ENCODE peak calls at places on chromosomes 16 and 17, in six cellular contexts. G, Y, N, M, S and E are unnamed samples.

GRCh38 chr16:81599034-81599744 is 154.6 kb downstream of the CMIP start:
- DNase-seq in Y (no peak), G (no peak), M (no peak), N (no peak), S (peak), E (no peak)

GRCh38 chr16:22035094-22035675 is 27.3 kb downstream of the MOSMO start:
- DNase-seq in N (no peak), G (no peak), S (no peak), Y (no peak), M (peak), E (no peak)

GRCh38 chr16:57873218-57873617 is 70.9 kb upstream of the KIFC3 start:
- DNase-seq in Y (peak), M (no peak), S (no peak), G (no peak), N (no peak), E (no peak)

GRCh38 chr16:31397101-31397660 is 4.0 kb downstream of the ITGAD start:
- DNase-seq in Y (no peak), S (no peak), N (no peak), M (no peak), G (no peak), E (no peak)

GRCh38 chr16:13064821-13065220 is 163.4 kb downstream of the SHISA9 start:
- DNase-seq in S (no peak), M (no peak), Y (no peak), N (no peak), G (no peak), E (no peak)

GRCh38 chr17:17874478-17874877 is 37.7 kb upstream of the SREBF1 start:
- DNase-seq in Y (no peak), M (no peak), N (no peak), S (no peak), G (no peak), E (no peak)

GRCh38 chr17:76585048-76585648 is 512 bp downstream of the ST6GALNAC2 start:
- DNase-seq in M (no peak), G (no peak), N (no peak), Y (peak), S (no peak), E (no peak)

GRCh38 chr16:9499921-9500593 is 408.6 kb downstream of the HAPSTR1 start:
- DNase-seq in S (no peak), G (no peak), M (no peak), Y (peak), N (no peak), E (no peak)

GRCh38 chr17:80913928-80914821 is 77.5 kb upstream of the CHMP6 start:
- DNase-seq in N (no peak), S (no peak), M (no peak), G (no peak), Y (no peak), E (no peak)

GRCh38 chr16:64147941-64148340 is 973.9 kb downstream of the CDH11 start:
- DNase-seq in M (no peak), N (no peak), G (no peak), S (no peak), Y (no peak), E (no peak)

GRCh38 chr16:75742424-75743047 is 16.2 kb upstream of the CPHXL start:
- DNase-seq in Y (no peak), N (no peak), G (no peak), M (no peak), S (no peak), E (no peak)

GRCh38 chr17:44398692-44399691 is 9.5 kb upstream of the ITGA2B start:
- DNase-seq in G (no peak), S (no peak), N (no peak), M (no peak), Y (peak), E (no peak)

GRCh38 chr17:78357687-78358537 is 2.0 kb downstream of the SOCS3 start:
- DNase-seq in S (no peak), G (no peak), N (no peak), M (no peak), Y (no peak), E (no peak)

GRCh38 chr16:21263640-21264211 is 14.4 kb downstream of the CRYM start:
- DNase-seq in S (peak), N (peak), Y (no peak), M (peak), G (peak), E (no peak)

GRCh38 chr17:12296120-12296727 is 275.5 kb downstream of the MAP2K4 start:
- DNase-seq in M (no peak), N (no peak), S (no peak), G (no peak), Y (peak), E (no peak)

GRCh38 chr17:58331815-58332719 is 3.5 kb upstream of the TSPOAP1 start:
- DNase-seq in S (no peak), G (peak), N (peak), M (peak), Y (no peak), E (peak)

GRCh38 chr16:17463335-17463734 is 7.4 kb downstream of the XYLT1 start:
- DNase-seq in S (no peak), Y (no peak), N (no peak), M (no peak), G (no peak), E (no peak)

GRCh38 chr17:55303701-55304145 is 39.0 kb downstream of the HLF start:
- DNase-seq in G (no peak), M (no peak), S (no peak), Y (no peak), N (no peak), E (no peak)

GRCh38 chr17:59666235-59666634 is 41.0 kb downstream of the PTRH2 start:
- DNase-seq in G (no peak), Y (no peak), S (no peak), N (no peak), M (no peak), E (no peak)

GRCh38 chr17:9645858-9646555 is 690 bp downstream of the USP43 start:
- DNase-seq in Y (peak), S (peak), N (peak), G (peak), M (no peak), E (peak)

GRCh38 chr17:28874750-28875149 is 19.9 kb downstream of the ERAL1 start:
- DNase-seq in M (no peak), Y (no peak), S (no peak), N (no peak), G (no peak), E (no peak)

GRCh38 chr17:79695293-79696158 is 35.2 kb upstream of the ENPP7 start:
- DNase-seq in Y (no peak), G (peak), S (no peak), M (no peak), N (no peak), E (no peak)

GRCh38 chr16:77223184-77223583 is 24.0 kb downstream of the SYCE1L start:
- DNase-seq in N (peak), Y (peak), G (peak), S (no peak), M (no peak), E (no peak)

GRCh38 chr17:9148908-9149536 is 127.7 kb downstream of the NTN1 start:
- DNase-seq in M (no peak), G (no peak), N (no peak), Y (no peak), S (no peak), E (no peak)

GRCh38 chr17:44451016-44451415 is 52.2 kb downstream of the GPATCH8 start:
- DNase-seq in S (no peak), Y (no peak), M (no peak), N (no peak), G (no peak), E (no peak)

GRCh38 chr17:47607481-47607880 is 42.2 kb upstream of the KPNB1 start:
- DNase-seq in G (no peak), N (no peak), Y (no peak), S (no peak), M (no peak), E (no peak)

GRCh38 chr17:82120148-82120547 is 22.1 kb upstream of the FASN start:
- DNase-seq in G (no peak), N (no peak), Y (no peak), S (no peak), M (no peak), E (no peak)

GRCh38 chr17:301681-302299 is 50.8 kb downstream of the RPH3AL start:
- DNase-seq in G (no peak), Y (no peak), M (no peak), S (no peak), N (no peak), E (no peak)

GRCh38 chr17:49616546-49617205 is 41.0 kb downstream of the NXPH3 start:
- DNase-seq in Y (no peak), N (no peak), G (no peak), S (no peak), M (no peak), E (peak)

GRCh38 chr16:4747906-4748681 is 13.8 kb downstream of the DNAAF8 start:
- DNase-seq in S (no peak), M (no peak), N (no peak), G (no peak), Y (no peak), E (no peak)

GRCh38 chr16:50644730-50645129 is 36.4 kb downstream of the SNX20 start:
- DNase-seq in G (peak), Y (no peak), N (no peak), S (no peak), M (no peak), E (no peak)

GRCh38 chr17:30520882-30521281 is 43.7 kb downstream of the GOSR1 start:
- DNase-seq in G (no peak), Y (no peak), N (no peak), M (no peak), S (no peak), E (no peak)

GRCh38 chr16:49411121-49411970 is 37.7 kb downstream of the C16orf78 start:
- DNase-seq in N (no peak), G (no peak), Y (no peak), M (no peak), S (no peak), E (no peak)

DNA sequence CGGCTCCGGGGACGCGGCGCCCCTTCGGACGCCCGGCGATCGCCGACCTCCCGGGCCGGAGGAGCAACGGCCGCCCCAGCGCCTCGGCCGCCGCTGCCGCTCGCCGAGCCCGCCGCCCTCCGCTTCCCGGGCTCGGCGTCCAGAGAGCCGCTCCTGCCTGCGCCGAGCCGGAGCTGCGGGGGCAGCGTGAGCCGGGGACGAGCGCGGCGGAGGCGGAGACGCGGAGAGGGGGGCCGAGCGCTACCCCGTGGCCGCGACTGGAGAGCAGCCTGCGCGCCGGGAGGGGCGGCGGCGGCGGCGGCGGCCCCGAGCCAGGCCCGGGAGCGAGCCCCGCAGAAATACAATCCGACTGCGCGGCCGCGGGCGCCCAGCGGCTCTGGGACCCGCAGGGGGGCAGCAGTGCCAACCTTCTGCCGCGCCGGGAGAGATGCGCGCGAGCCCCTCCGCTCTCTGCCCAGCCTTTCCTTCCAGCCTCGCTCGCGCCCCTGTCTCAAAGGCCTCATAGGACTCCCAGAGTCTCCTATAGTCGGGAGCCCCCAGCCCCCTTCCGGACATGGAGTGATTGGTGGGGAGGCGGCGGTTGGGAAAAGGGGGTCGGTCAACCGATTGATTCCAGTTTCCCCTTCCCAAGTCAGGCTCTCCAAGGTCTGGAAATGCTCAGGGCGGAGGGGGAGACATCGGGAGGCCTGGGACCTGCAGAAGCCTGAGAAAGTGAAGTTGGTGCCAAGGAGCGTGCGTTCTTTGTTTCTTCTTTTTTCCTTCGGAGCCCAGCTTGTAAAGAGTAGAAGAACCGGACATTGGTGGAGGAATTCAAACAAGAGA is 1.0 kb upstream of the SDK2 start:
- DNase-seq in Y (no peak), M (no peak), S (no peak), G (peak), N (no peak), E (peak)
- TF ChIP-seq GABPA in Y (no peak), M (no peak), S (no peak), G (no peak), N (no peak), E (no peak)

DNA sequence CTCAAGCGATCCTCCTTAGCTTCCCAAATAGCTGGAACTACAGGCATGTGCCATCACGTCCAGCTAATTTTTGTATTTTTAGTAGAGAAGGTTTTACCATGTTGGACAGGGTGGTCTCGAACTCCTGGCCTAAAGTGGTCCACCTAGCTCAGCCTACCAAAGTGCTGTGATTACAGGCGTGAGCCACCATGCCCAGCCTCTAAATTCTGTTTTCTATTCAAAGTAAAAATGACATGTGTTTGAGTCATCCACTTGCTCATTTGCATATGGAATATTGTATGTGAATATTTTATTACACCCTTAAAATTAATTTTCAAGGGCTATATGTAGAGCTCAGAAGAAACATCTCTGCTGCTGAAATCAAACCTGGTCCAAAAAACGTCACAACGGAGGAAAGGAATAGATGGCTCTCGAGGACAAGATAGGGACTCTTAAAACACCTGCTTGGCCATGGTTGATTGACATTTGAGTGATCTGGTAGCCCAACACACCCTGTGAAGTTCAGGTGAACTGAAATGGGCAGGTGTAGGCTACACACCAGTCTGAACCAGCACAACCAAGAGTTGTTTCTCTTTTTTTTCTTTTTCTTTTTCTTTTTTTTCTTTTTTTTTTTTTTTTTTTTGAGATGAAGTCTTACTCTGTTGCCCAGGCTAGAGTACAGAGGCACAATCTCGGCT is 51.1 kb downstream of the SF3B3 start:
- DNase-seq in M (no peak), Y (no peak), N (no peak), G (no peak), S (no peak), E (no peak)
- TF ChIP-seq GABPA in M (no peak), Y (no peak), N (no peak), G (no peak), S (no peak), E (no peak)

GRCh38 chr17:32253117-32253611 is 12.5 kb upstream of the RHBDL3 start:
- DNase-seq in M (no peak), S (peak), Y (peak), G (peak), N (peak), E (peak)
- TF ChIP-seq GABPA in M (no peak), S (no peak), Y (no peak), G (no peak), N (no peak), E (no peak)

GRCh38 chr17:40452074-40452787 is 9.0 kb downstream of the IGFBP4 start:
- DNase-seq in S (no peak), G (no peak), N (no peak), Y (no peak), M (no peak), E (no peak)
- TF ChIP-seq GABPA in S (no peak), G (no peak), N (no peak), Y (no peak), M (no peak), E (no peak)

GRCh38 chr17:40290629-40291296 is 3.1 kb downstream of the CDC6 start:
- DNase-seq in M (no peak), N (peak), G (peak), S (peak), Y (no peak), E (peak)
- TF ChIP-seq GABPA in M (no peak), N (no peak), G (no peak), S (no peak), Y (no peak), E (no peak)

GRCh38 chr16:1542533-1542932 is 9.1 kb downstream of the TMEM204 start:
- DNase-seq in S (no peak), M (no peak), G (no peak), N (no peak), Y (no peak), E (no peak)
- TF ChIP-seq GABPA in S (no peak), M (no peak), G (no peak), N (no peak), Y (no peak), E (no peak)

GRCh38 chr17:35607239-35607817 is 20.2 kb downstream of the AP2B1 start:
- DNase-seq in S (no peak), G (no peak), N (no peak), Y (no peak), M (no peak), E (no peak)

GRCh38 chr17:35609831-35610230 is 22.7 kb downstream of the AP2B1 start:
- DNase-seq in G (no peak), M (no peak), S (no peak), Y (no peak), N (no peak), E (no peak)

GRCh38 chr17:35603674-35604073 is 16.6 kb downstream of the AP2B1 start:
- DNase-seq in G (no peak), Y (no peak), S (no peak), M (no peak), N (no peak), E (no peak)

GRCh38 chr17:35605753-35606152 is 18.6 kb downstream of the AP2B1 start:
- DNase-seq in S (no peak), N (no peak), G (no peak), Y (no peak), M (no peak), E (no peak)
- TF ChIP-seq GABPA in S (no peak), N (no peak), G (no peak), Y (no peak), M (no peak), E (no peak)